ENCODE peak calls at places on chromosome 22, in nine cellular contexts. L is epithelial cell of esophagus, Q is heart left ventricle, Z is K562, Y is A549, U is Calu3, W is brain microvascular endothelial cell, H is GM12865, C is AG04450. T is an unnamed sample.

GRCh38 chr22:44758354-44758969 is 6.1 kb downstream of the ARHGAP8 start:
- DNase-seq in L (peak), Q (no peak), Z (no peak), Y (no peak), U (no peak), W (peak), H (no peak), C (no peak), T (no peak)

GRCh38 chr22:24236656-24237055 is 8.2 kb downstream of the GGT5 start:
- DNase-seq in L (no peak), Q (no peak), Z (no peak), Y (no peak), U (no peak), W (no peak), H (no peak), C (no peak), T (no peak)

GRCh38 chr22:45511847-45512261 is 9.2 kb downstream of the FBLN1 start:
- DNase-seq in L (peak), Q (peak), Z (no peak), Y (no peak), U (no peak), W (peak), H (no peak), C (peak), T (no peak)

GRCh38 chr22:37905534-37906363 is at the start of gene MICALL1:
- DNase-seq in L (peak), Q (peak), Z (peak), Y (peak), U (peak), W (peak), H (peak), C (no peak), T (peak)

GRCh38 chr22:23908561-23909205 is 14.5 kb downstream of the MIF start:
- DNase-seq in L (no peak), Q (no peak), Z (no peak), Y (no peak), U (no peak), W (no peak), H (no peak), C (no peak), T (no peak)

GRCh38 chr22:27399161-27399560 is 402.4 kb downstream of the MN1 start:
- DNase-seq in L (no peak), Q (no peak), Z (no peak), Y (no peak), U (no peak), W (no peak), H (no peak), C (no peak), T (no peak)

GRCh38 chr22:40818192-40818746 is 877 bp downstream of the SLC25A17 start:
- DNase-seq in L (no peak), Q (no peak), Z (no peak), Y (no peak), U (no peak), W (no peak), H (no peak), C (no peak), T (no peak)

GRCh38 chr22:23938328-23939016 is 22.5 kb downstream of the GSTT2B start:
- DNase-seq in L (no peak), Q (no peak), Z (peak), Y (no peak), U (no peak), W (no peak), H (no peak), C (no peak), T (no peak)

GRCh38 chr22:27196483-27196882 is 539.1 kb downstream of the MIAT start:
- DNase-seq in L (no peak), Q (no peak), Z (no peak), Y (no peak), U (no peak), W (no peak), H (no peak), C (no peak), T (no peak)

GRCh38 chr22:29266564-29267461 is 968 bp downstream of the RHBDD3 start:
- DNase-seq in L (no peak), Q (no peak), Z (peak), Y (no peak), U (no peak), W (no peak), H (peak), C (no peak), T (no peak)

GRCh38 chr22:29269230-29269604 is 1.1 kb downstream of the EWSR1 start:
- DNase-seq in L (no peak), Q (no peak), Z (no peak), Y (no peak), U (no peak), W (no peak), H (peak), C (no peak), T (no peak)

GRCh38 chr22:29268511-29269229 is 602 bp downstream of the EWSR1 start:
- DNase-seq in L (peak), Q (peak), Z (peak), Y (no peak), U (peak), W (peak), H (peak), C (peak), T (peak)

GRCh38 chr22:29267462-29267857 is 321 bp downstream of the RHBDD3 start:
- DNase-seq in L (no peak), Q (no peak), Z (no peak), Y (no peak), U (no peak), W (no peak), H (no peak), C (no peak), T (no peak)

DNA sequence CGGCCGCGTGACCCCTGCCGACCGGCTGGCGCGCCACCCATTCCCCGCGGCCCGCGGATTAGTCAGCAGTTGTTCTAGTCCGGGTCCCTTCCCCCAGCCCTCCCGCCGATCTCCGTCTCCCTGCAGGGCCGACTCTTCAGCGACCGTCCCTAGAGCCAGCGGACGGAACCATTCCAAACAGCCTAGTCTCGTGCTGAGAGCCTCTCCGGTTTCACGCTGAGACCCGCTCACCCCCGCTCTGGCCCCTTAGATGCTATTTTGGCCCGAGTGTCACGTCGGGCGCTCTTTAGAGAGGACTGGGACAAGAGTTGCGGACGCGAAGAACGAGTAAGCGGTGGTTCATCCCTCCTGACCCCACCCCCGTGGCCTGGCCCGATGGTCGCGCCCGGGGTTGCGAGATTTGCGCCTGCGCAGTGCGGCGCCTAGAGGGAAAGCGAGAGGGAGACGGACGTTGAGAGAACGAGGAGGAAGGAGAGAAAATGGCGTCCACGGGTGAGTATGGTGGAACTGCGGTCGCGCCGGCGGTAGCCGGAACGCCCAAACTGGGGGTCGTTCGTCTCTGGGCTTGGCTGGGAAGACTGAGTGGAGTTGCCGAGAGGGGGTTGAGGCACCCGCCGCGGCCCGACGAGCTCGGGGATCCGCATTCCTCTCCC is at the start of the genes EWSR1 and RHBDD3:
- DNase-seq in L (peak), Q (peak), Z (peak), Y (peak), U (peak), W (peak), H (peak), C (peak), T (peak)
- TF ChIP-seq CTCF in L (no peak), Q (no peak), Z (no peak), Y (no peak), U (no peak), W (no peak), H (no peak), C (no peak), T (no peak)

GRCh38 chr22:39306456-39307361 is 12.7 kb downstream of the RPL3 start:
- DNase-seq in L (peak), Q (no peak), Z (peak), Y (no peak), U (peak), W (no peak), H (peak), C (no peak), T (no peak)
- TF ChIP-seq CTCF in L (peak), Q (peak), Z (peak), Y (peak), U (peak), W (peak), H (peak), C (peak), T (peak)

GRCh38 chr22:50303848-50304527 is 3.5 kb downstream of the PLXNB2 start:
- DNase-seq in L (peak), Q (peak), Z (no peak), Y (no peak), U (peak), W (no peak), H (no peak), C (no peak), T (peak)
- TF ChIP-seq CTCF in L (no peak), Q (no peak), Z (no peak), Y (no peak), U (no peak), W (peak), H (no peak), C (peak), T (no peak)

DNA sequence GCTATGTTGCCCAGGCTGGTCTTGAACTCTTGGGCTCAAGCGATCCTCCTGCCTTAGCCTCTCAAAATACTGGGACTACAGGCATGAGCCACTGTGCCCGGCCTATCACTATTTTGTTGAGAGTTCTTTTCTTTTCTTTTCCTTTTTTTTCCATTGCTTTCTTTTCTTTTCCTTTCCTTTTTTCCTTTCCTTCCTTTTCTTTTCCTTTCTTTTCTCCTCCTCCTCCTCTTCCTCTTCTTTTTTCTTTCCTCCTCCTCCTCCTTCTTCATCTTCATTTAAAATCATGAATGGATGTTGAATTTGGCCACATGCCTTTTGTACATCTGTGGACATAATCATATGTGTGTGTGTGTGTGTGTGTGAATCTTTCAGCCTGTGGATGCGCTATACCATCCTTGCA is 25.7 kb upstream of the PRAME start:
- DNase-seq in L (no peak), Q (no peak), Z (no peak), Y (no peak), U (no peak), W (no peak), H (no peak), C (no peak), T (no peak)
- TF ChIP-seq CTCF in L (no peak), Q (no peak), Z (no peak), Y (no peak), U (no peak), W (no peak), H (no peak), C (no peak), T (no peak)

GRCh38 chr22:36287881-36288515 is 35.1 kb downstream of the APOL1 start:
- DNase-seq in L (no peak), Q (no peak), Z (no peak), Y (no peak), U (no peak), W (no peak), H (no peak), C (no peak), T (no peak)
- TF ChIP-seq CTCF in L (no peak), Q (no peak), Z (no peak), Y (no peak), U (no peak), W (no peak), H (no peak), C (no peak), T (no peak)

DNA sequence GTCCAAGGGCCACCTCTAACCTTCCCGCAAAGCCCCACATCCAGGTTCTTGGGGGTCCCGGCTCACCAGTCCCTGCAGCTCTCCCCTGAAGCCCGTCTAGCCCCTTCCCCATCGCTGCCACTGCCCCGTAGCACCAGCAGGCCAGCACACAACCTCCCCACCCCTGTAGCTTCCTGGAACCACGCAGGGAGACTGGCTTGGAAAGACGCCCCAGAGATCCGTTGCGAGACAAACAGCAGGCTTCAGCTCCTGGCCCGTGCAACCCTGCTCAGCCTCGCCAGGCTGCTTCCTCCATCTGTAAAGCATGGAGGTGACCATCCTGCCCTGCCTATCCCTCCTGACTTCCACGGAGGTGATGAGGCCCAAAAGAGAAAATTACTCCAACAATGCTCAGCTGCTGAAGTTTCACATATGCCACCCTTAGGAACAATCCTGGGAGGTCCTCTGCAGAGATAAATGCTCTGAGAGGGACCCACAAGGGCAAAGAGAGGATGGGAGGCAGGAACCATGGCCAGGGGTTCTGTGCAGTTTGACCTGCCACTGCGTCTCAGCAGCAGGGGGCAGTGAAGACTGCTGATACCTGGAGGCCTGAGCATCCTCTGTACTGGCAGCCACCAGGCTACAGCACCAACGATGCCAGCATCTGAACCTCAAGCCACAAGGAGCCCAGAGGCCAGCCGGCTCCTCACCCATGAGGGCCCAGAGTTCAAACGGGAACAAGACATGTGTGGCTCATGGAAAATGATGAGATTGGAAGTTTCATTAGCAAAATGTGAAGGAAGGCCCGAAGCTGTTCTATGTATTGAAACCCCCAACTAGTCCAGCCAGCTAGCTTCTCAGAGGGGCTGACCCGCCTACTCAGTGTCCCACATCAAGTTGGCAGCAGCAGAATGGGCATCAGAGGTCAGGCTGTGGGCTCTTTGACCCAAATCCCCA is 16.1 kb downstream of the DGCR2 start:
- DNase-seq in L (no peak), Q (no peak), Z (peak), Y (peak), U (no peak), W (no peak), H (peak), C (no peak), T (no peak)
- TF ChIP-seq CTCF in L (peak), Q (peak), Z (peak), Y (no peak), U (peak), W (peak), H (peak), C (peak), T (no peak)

GRCh38 chr22:50059185-50059880 is 1.2 kb upstream of the TTLL8 start:
- DNase-seq in L (no peak), Q (no peak), Z (peak), Y (peak), U (no peak), W (peak), H (no peak), C (no peak), T (peak)
- TF ChIP-seq CTCF in L (no peak), Q (no peak), Z (no peak), Y (no peak), U (no peak), W (peak), H (no peak), C (peak), T (no peak)

GRCh38 chr22:35727436-35727835 is 9.8 kb downstream of the APOL5 start:
- DNase-seq in L (no peak), Q (no peak), Z (peak), Y (no peak), U (no peak), W (no peak), H (no peak), C (no peak), T (no peak)

GRCh38 chr22:35729309-35729698 is 11.6 kb downstream of the APOL5 start:
- DNase-seq in L (no peak), Q (no peak), Z (no peak), Y (no peak), U (no peak), W (no peak), H (no peak), C (no peak), T (no peak)

GRCh38 chr22:35726933-35727332 is 9.3 kb downstream of the APOL5 start:
- DNase-seq in L (no peak), Q (no peak), Z (no peak), Y (no peak), U (no peak), W (no peak), H (no peak), C (no peak), T (no peak)

GRCh38 chr22:35726398-35726797 is 8.7 kb downstream of the APOL5 start:
- DNase-seq in L (no peak), Q (no peak), Z (no peak), Y (no peak), U (no peak), W (no peak), H (no peak), C (no peak), T (no peak)

DNA sequence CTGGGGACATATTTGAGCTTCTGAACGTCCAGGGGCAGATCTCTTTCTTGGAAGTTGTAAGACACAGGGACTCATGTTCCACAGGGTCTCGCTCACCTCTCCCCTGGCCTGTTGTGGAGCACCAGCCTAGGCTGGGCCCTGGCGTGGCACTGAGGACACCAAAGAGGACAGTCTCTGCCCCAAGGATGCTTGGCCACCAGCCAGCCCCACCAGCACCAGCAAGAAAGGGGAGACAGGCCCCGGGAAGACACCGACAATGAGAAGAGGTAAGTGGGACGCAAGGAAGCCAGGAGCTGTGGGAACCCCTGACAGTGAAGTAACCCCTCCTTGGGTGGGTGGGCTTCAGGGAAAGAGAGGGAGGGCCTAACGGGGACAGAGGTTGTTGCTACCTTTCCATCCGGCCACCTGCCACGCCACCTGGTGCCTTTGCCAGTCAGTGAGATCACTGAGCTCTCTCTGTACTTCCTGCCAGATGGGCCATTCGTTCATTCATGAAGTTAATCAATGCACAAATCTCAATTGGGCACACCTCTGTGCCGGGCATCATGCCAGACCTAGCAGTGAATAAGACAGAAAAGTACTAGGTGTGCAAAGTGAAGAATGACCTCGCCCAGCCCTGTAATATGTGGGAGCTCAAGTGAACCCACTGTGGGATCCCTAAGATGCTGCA is 11.1 kb downstream of the APOL5 start:
- DNase-seq in L (peak), Q (no peak), Z (no peak), Y (no peak), U (peak), W (no peak), H (no peak), C (no peak), T (no peak)
- TF ChIP-seq CTCF in L (no peak), Q (no peak), Z (no peak), Y (no peak), U (no peak), W (no peak), H (no peak), C (no peak), T (no peak)

GRCh38 chr22:42313804-42314581 is 43.5 kb upstream of the TCF20 start:
- DNase-seq in L (peak), Q (no peak), Z (peak), Y (peak), U (peak), W (peak), H (peak), C (no peak), T (peak)
- TF ChIP-seq CTCF in L (peak), Q (peak), Z (peak), Y (peak), U (peak), W (peak), H (peak), C (peak), T (peak)